ENCODE peak calls at places on chromosomes 5 and 9, in six cellular contexts. One of them, this sample, is unnamed.

GRCh38 chr9:121736147-121736721 is 84.8 kb downstream of the DAB2IP start:
- DNase-seq in progenitor cell of endocrine pancreas: peak; percentile 45
- DNase-seq in iPS DF 19.7: no peak
- DNase-seq in breast epithelium: peak; percentile 75
- DNase-seq in central memory CD4-positive, alpha-beta T cell: no peak
- DNase-seq in C1 segment of cervical spinal cord: no peak
- DNase-seq in this sample: no peak

GRCh38 chr9:22208846-22209585 is 199.9 kb upstream of the CDKN2B start:
- DNase-seq in progenitor cell of endocrine pancreas: no peak
- DNase-seq in iPS DF 19.7: no peak
- DNase-seq in breast epithelium: no peak
- DNase-seq in central memory CD4-positive, alpha-beta T cell: peak; percentile 8
- DNase-seq in C1 segment of cervical spinal cord: no peak
- DNase-seq in this sample: no peak

GRCh38 chr9:109012876-109013677 is at the start of gene CTNNAL1:
- DNase-seq in progenitor cell of endocrine pancreas: peak; percentile 89
- DNase-seq in iPS DF 19.7: no peak
- DNase-seq in breast epithelium: peak; percentile 91
- DNase-seq in central memory CD4-positive, alpha-beta T cell: peak; percentile 80
- DNase-seq in C1 segment of cervical spinal cord: peak; percentile 62
- DNase-seq in this sample: no peak

GRCh38 chr5:168015506-168015905 is 275.9 kb upstream of the WWC1 start:
- DNase-seq in progenitor cell of endocrine pancreas: no peak
- DNase-seq in iPS DF 19.7: no peak
- DNase-seq in breast epithelium: no peak
- DNase-seq in central memory CD4-positive, alpha-beta T cell: no peak
- DNase-seq in C1 segment of cervical spinal cord: no peak
- DNase-seq in this sample: no peak

GRCh38 chr5:68555891-68556689 is 340.5 kb downstream of the PIK3R1 start:
- DNase-seq in progenitor cell of endocrine pancreas: no peak
- DNase-seq in iPS DF 19.7: no peak
- DNase-seq in breast epithelium: no peak
- DNase-seq in central memory CD4-positive, alpha-beta T cell: no peak
- DNase-seq in C1 segment of cervical spinal cord: no peak
- DNase-seq in this sample: no peak

GRCh38 chr5:180197016-180197702 is 11.9 kb downstream of the RASGEF1C start:
- DNase-seq in progenitor cell of endocrine pancreas: no peak
- DNase-seq in iPS DF 19.7: no peak
- DNase-seq in breast epithelium: no peak
- DNase-seq in central memory CD4-positive, alpha-beta T cell: no peak
- DNase-seq in C1 segment of cervical spinal cord: no peak
- DNase-seq in this sample: no peak

GRCh38 chr9:35811364-35812024 is 568 bp downstream of the SPAG8 start:
- DNase-seq in progenitor cell of endocrine pancreas: no peak
- DNase-seq in iPS DF 19.7: no peak
- DNase-seq in breast epithelium: no peak
- DNase-seq in central memory CD4-positive, alpha-beta T cell: no peak
- DNase-seq in C1 segment of cervical spinal cord: no peak
- DNase-seq in this sample: no peak

GRCh38 chr9:81183763-81184162 is 505.6 kb downstream of the TLE1 start:
- DNase-seq in progenitor cell of endocrine pancreas: no peak
- DNase-seq in iPS DF 19.7: no peak
- DNase-seq in breast epithelium: no peak
- DNase-seq in central memory CD4-positive, alpha-beta T cell: no peak
- DNase-seq in C1 segment of cervical spinal cord: no peak
- DNase-seq in this sample: peak; percentile 29

GRCh38 chr9:118882674-118883073 is 486.6 kb downstream of the BRINP1 start:
- DNase-seq in progenitor cell of endocrine pancreas: no peak
- DNase-seq in iPS DF 19.7: no peak
- DNase-seq in breast epithelium: no peak
- DNase-seq in central memory CD4-positive, alpha-beta T cell: no peak
- DNase-seq in C1 segment of cervical spinal cord: no peak
- DNase-seq in this sample: no peak

GRCh38 chr5:1443991-1444360 is 1.3 kb downstream of the SLC6A3 start:
- DNase-seq in progenitor cell of endocrine pancreas: no peak
- DNase-seq in iPS DF 19.7: no peak
- DNase-seq in breast epithelium: no peak
- DNase-seq in central memory CD4-positive, alpha-beta T cell: no peak
- DNase-seq in C1 segment of cervical spinal cord: no peak
- DNase-seq in this sample: no peak

GRCh38 chr5:56328753-56329560 is 95.8 kb upstream of the ANKRD55 start:
- DNase-seq in progenitor cell of endocrine pancreas: no peak
- DNase-seq in iPS DF 19.7: no peak
- DNase-seq in breast epithelium: no peak
- DNase-seq in central memory CD4-positive, alpha-beta T cell: peak; percentile 59
- DNase-seq in C1 segment of cervical spinal cord: no peak
- DNase-seq in this sample: no peak

GRCh38 chr9:69740872-69741505 is 18.8 kb downstream of the PTAR1 start:
- DNase-seq in progenitor cell of endocrine pancreas: no peak
- DNase-seq in iPS DF 19.7: no peak
- DNase-seq in breast epithelium: no peak
- DNase-seq in central memory CD4-positive, alpha-beta T cell: no peak
- DNase-seq in C1 segment of cervical spinal cord: no peak
- DNase-seq in this sample: no peak

GRCh38 chr9:100437860-100438805 is 11.2 kb downstream of the MSANTD3 start:
- DNase-seq in progenitor cell of endocrine pancreas: peak; percentile 59
- DNase-seq in iPS DF 19.7: no peak
- DNase-seq in breast epithelium: peak; percentile 66
- DNase-seq in central memory CD4-positive, alpha-beta T cell: peak; percentile 53
- DNase-seq in C1 segment of cervical spinal cord: peak; percentile 32
- DNase-seq in this sample: peak; percentile 61

GRCh38 chr9:108834959-108835696 is 20.7 kb downstream of the ACTL7B start:
- DNase-seq in progenitor cell of endocrine pancreas: no peak
- DNase-seq in iPS DF 19.7: no peak
- DNase-seq in breast epithelium: no peak
- DNase-seq in central memory CD4-positive, alpha-beta T cell: no peak
- DNase-seq in C1 segment of cervical spinal cord: no peak
- DNase-seq in this sample: no peak

GRCh38 chr5:65893749-65894430 is 32.5 kb upstream of the ERBIN start:
- DNase-seq in progenitor cell of endocrine pancreas: no peak
- DNase-seq in iPS DF 19.7: no peak
- DNase-seq in breast epithelium: no peak
- DNase-seq in central memory CD4-positive, alpha-beta T cell: no peak
- DNase-seq in C1 segment of cervical spinal cord: no peak
- DNase-seq in this sample: no peak

GRCh38 chr9:133691659-133692363 is 46.3 kb downstream of the SARDH start:
- DNase-seq in progenitor cell of endocrine pancreas: no peak
- DNase-seq in iPS DF 19.7: no peak
- DNase-seq in breast epithelium: no peak
- DNase-seq in central memory CD4-positive, alpha-beta T cell: no peak
- DNase-seq in C1 segment of cervical spinal cord: no peak
- DNase-seq in this sample: no peak

GRCh38 chr5:155276231-155276630 is 262.7 kb downstream of the KIF4B start:
- DNase-seq in progenitor cell of endocrine pancreas: no peak
- DNase-seq in iPS DF 19.7: no peak
- DNase-seq in breast epithelium: no peak
- DNase-seq in central memory CD4-positive, alpha-beta T cell: no peak
- DNase-seq in C1 segment of cervical spinal cord: no peak
- DNase-seq in this sample: no peak

GRCh38 chr9:224540-225520 is 10.2 kb downstream of the DOCK8 start:
- DNase-seq in progenitor cell of endocrine pancreas: no peak
- DNase-seq in iPS DF 19.7: no peak
- DNase-seq in breast epithelium: no peak
- DNase-seq in central memory CD4-positive, alpha-beta T cell: no peak
- DNase-seq in C1 segment of cervical spinal cord: no peak
- DNase-seq in this sample: no peak

GRCh38 chr9:24986331-24986730 is 440.6 kb upstream of the IZUMO3 start:
- DNase-seq in progenitor cell of endocrine pancreas: no peak
- DNase-seq in iPS DF 19.7: no peak
- DNase-seq in breast epithelium: no peak
- DNase-seq in central memory CD4-positive, alpha-beta T cell: no peak
- DNase-seq in C1 segment of cervical spinal cord: no peak
- DNase-seq in this sample: no peak

GRCh38 chr5:78731884-78732283 is 83.3 kb upstream of the LHFPL2 start:
- DNase-seq in progenitor cell of endocrine pancreas: no peak
- DNase-seq in iPS DF 19.7: no peak
- DNase-seq in breast epithelium: no peak
- DNase-seq in central memory CD4-positive, alpha-beta T cell: no peak
- DNase-seq in C1 segment of cervical spinal cord: no peak
- DNase-seq in this sample: no peak

GRCh38 chr5:134242146-134242545 is 16.3 kb upstream of the PPP2CA start:
- DNase-seq in progenitor cell of endocrine pancreas: no peak
- DNase-seq in iPS DF 19.7: no peak
- DNase-seq in breast epithelium: no peak
- DNase-seq in central memory CD4-positive, alpha-beta T cell: no peak
- DNase-seq in C1 segment of cervical spinal cord: no peak
- DNase-seq in this sample: peak; percentile 87

GRCh38 chr5:125486634-125487033 is 740.2 kb upstream of the ZNF608 start:
- DNase-seq in progenitor cell of endocrine pancreas: no peak
- DNase-seq in iPS DF 19.7: no peak
- DNase-seq in breast epithelium: no peak
- DNase-seq in central memory CD4-positive, alpha-beta T cell: no peak
- DNase-seq in C1 segment of cervical spinal cord: no peak
- DNase-seq in this sample: no peak

This sample was measured in smooth muscle cell of the brain vasculature.